ENCODE peak calls at places on chromosomes 5 and 9, in five cellular contexts. L is foreskin fibroblast, Q is choroid plexus epithelial cell, T is lower lobe of right lung, E is bronchial epithelial cell. P is an unnamed sample.
A peak's percentile ranks its signal among the peaks of the same experiment; 100 is the strongest.

GRCh38 chr9:16039103-16039987 is 486.5 kb downstream of the CCDC171 start:
- DNase-seq in E (no peak), Q (peak; percentile 82), T (no peak), L (no peak), P (no peak)

GRCh38 chr5:17238521-17239041 is 21.1 kb downstream of the BASP1 start:
- DNase-seq in Q (peak; percentile 57), L (peak; percentile 69), T (no peak), E (peak; percentile 85), P (no peak)

GRCh38 chr9:134163374-134164196 is 779 bp downstream of the RNU6ATAC start:
- DNase-seq in E (peak; percentile 41), L (peak; percentile 35), Q (peak; percentile 54), T (peak; percentile 82), P (no peak)

GRCh38 chr9:131095666-131096489 is 453 bp upstream of the AIF1L start:
- DNase-seq in L (no peak), Q (no peak), E (no peak), T (no peak), P (no peak)

GRCh38 chr9:114694146-114694545 is 12.2 kb upstream of the TEX48 start:
- DNase-seq in E (no peak), T (no peak), L (no peak), Q (no peak), P (no peak)

GRCh38 chr5:101035425-101035824 is 132.3 kb upstream of the ST8SIA4 start:
- DNase-seq in E (no peak), Q (no peak), T (no peak), L (no peak), P (no peak)

GRCh38 chr9:124222918-124223720 is 34.6 kb upstream of the NEK6 start:
- DNase-seq in Q (peak; percentile 52), T (peak; percentile 91), L (peak; percentile 42), E (peak; percentile 43), P (no peak)

GRCh38 chr5:172600571-172600970 is 40.5 kb upstream of the NEURL1B start:
- DNase-seq in T (no peak), L (no peak), E (no peak), Q (no peak), P (no peak)

GRCh38 chr9:77561321-77562020 is 86.7 kb downstream of the GNA14 start:
- DNase-seq in T (no peak), L (no peak), E (no peak), Q (no peak), P (no peak)

GRCh38 chr5:148063861-148064260 is at the start of gene SPINK5:
- DNase-seq in E (peak; percentile 90), Q (no peak), L (no peak), T (no peak), P (no peak)

GRCh38 chr9:110278080-110278707 is 21.9 kb upstream of the TXN start:
- DNase-seq in Q (no peak), E (peak; percentile 74), T (no peak), L (no peak), P (no peak)

GRCh38 chr9:4020038-4020746 is 279.7 kb downstream of the GLIS3 start:
- DNase-seq in T (no peak), L (peak; percentile 29), Q (peak; percentile 35), E (peak; percentile 14), P (no peak)

GRCh38 chr9:133201424-133202144 is 7.5 kb downstream of the OBP2B start:
- DNase-seq in Q (no peak), T (no peak), E (no peak), L (no peak), P (no peak)

GRCh38 chr9:30713279-30713678 is 1671.2 kb upstream of the ACO1 start:
- DNase-seq in E (no peak), L (no peak), Q (no peak), T (no peak), P (no peak)

DNA sequence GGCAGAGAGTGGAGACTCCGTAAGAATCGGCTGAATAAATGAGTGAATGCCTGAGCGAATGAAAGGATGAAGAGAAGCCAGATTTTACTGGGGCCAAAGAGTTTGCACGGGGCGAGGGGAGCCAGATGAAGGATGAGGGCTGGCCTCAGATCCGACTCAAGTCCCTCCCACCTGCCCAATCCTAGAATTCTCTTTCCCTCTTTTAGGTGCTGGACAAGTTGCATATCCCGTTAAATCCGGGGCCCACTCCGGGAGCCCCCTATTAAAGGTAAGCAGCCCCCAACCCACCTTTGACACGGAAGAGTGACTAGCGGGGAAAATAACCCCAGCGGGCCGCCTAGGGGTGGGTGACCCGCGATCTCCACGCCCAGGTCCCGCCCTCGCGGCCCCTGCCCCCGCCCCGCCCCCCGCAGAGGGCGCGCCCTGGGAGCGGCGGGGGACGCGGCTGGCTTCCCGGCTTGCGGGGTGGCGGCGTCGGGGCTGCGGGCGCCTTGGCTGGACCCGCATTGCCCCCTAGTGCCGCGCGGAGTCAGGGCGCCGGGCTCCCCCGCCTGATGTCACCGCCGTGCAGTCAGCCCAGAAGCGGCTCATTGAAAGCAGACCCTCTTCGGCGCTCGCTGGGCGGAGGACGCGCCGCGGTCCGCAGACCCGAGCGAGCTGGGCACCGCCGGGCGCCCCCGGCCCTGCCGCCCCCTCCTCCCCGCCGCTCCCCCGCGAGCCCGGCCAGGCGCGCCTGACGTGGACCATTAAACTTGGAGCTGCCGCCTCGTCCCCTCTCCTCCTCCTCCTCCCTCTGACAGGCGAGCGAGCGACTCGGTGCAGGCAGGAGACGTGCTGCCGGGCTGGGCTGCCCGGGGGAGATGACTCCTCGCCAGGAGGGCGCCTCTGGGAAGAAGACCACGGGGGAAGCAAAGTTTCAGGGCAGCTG is at the start of gene ADRA1B:
- DNase-seq in E (no peak), L (no peak), T (peak; percentile 76), Q (peak; percentile 70), P (no peak)
- H3K4me3 ChIP-seq in E (peak within 1 kb of the TSS; percentile 27), L (peak within 1 kb of the TSS; percentile 35), T (peak within 1 kb of the TSS; percentile 50), Q (peak within 1 kb of the TSS; percentile 55), P (peak within 1 kb of the TSS; percentile 45)

DNA sequence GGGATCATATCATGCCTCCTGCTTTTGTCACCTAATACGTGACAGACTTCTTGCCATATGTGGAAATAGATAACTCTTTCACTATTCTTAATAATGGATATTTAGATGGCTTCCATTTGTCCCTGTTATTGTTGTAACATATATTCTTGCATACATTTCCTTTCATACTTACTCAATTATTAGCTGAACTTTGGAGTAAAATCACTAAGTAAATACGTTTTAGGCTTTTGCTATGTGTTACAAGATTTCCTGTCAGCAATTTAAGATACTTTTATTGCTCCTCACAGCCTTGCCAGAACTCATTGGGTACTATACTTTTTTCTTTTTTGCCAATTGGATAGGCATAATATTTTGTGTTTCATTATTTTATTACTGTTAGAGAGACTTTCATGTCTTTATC is 26.9 kb downstream of the CCNH start:
- DNase-seq in E (no peak), L (no peak), Q (no peak), T (no peak), P (no peak)
- H3K4me3 ChIP-seq in E (no peak overlapping the region), L (no peak overlapping the region), Q (no peak overlapping the region), T (no peak overlapping the region), P (no peak overlapping the region)

DNA sequence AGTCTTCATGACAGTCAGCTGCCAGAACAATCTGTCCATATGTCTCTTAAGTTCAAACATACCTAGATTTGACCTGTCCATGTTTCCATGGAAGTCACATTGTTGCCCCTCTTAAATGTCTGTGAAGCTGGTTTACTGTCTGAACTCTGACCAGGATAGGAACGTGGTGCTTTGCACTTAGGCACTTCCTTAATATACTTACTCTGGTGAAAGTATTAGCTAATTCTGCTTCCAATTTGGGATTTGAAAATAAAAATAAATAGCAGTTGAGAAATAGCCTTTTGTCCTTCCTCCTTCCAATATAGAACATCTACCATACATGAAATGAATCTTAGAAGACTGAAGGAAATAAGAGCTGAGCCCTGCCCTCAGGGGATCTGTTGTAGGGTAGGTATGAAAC is 524.5 kb upstream of the CLINT1 start:
- DNase-seq in L (no peak), T (no peak), E (peak; percentile 23), Q (no peak), P (no peak)
- H3K4me3 ChIP-seq in L (no peak overlapping the region), T (no peak overlapping the region), E (no peak overlapping the region), Q (no peak overlapping the region), P (no peak overlapping the region)

GRCh38 chr9:136663311-136663679 is 579 bp downstream of the EGFL7 start:
- DNase-seq in Q (no peak), E (no peak), L (no peak), T (no peak), P (no peak)
- H3K4me3 ChIP-seq in Q (no peak overlapping the region), E (no peak overlapping the region), L (no peak overlapping the region), T (peak overlapping the region; percentile 61), P (no peak overlapping the region)

GRCh38 chr5:96433066-96433447 is at the start of gene PCSK1:
- DNase-seq in L (no peak), Q (no peak), T (no peak), E (no peak), P (no peak)
- H3K4me3 ChIP-seq in L (peak within 1 kb of the TSS; percentile 9), Q (no peak within 1 kb of the TSS), T (no peak within 1 kb of the TSS), E (no peak within 1 kb of the TSS), P (peak within 1 kb of the TSS; percentile 40)